ENCODE peak calls at places on chromosomes 2 and 18, in eight cellular contexts. One of them, this sample, is unnamed.

GRCh38 chr2:28288620-28289019 is 104.0 kb upstream of the FOSL2 start:
- DNase-seq in adrenal gland: no peak
- DNase-seq in AG04450: no peak
- DNase-seq in psoas muscle: no peak
- DNase-seq in astrocyte of the spinal cord: no peak
- DNase-seq in mucosa of descending colon: no peak
- DNase-seq in left ventricle myocardium inferior: no peak
- DNase-seq in Caco-2: no peak
- DNase-seq in this sample: no peak

GRCh38 chr2:232008907-232009638 is 47.6 kb downstream of the DIS3L2 start:
- DNase-seq in adrenal gland: no peak
- DNase-seq in astrocyte of the spinal cord: peak; percentile 15
- DNase-seq in Caco-2: no peak
- DNase-seq in left ventricle myocardium inferior: no peak
- DNase-seq in psoas muscle: no peak
- DNase-seq in mucosa of descending colon: no peak
- DNase-seq in AG04450: no peak
- DNase-seq in this sample: no peak

GRCh38 chr2:236872971-236873370 is 212.7 kb upstream of the COPS8 start:
- DNase-seq in psoas muscle: no peak
- DNase-seq in left ventricle myocardium inferior: no peak
- DNase-seq in mucosa of descending colon: no peak
- DNase-seq in AG04450: no peak
- DNase-seq in Caco-2: no peak
- DNase-seq in adrenal gland: no peak
- DNase-seq in astrocyte of the spinal cord: no peak
- DNase-seq in this sample: no peak

GRCh38 chr2:240817496-240818292 is 2.3 kb downstream of the KIF1A start:
- DNase-seq in AG04450: no peak
- DNase-seq in adrenal gland: peak; percentile 44
- DNase-seq in psoas muscle: no peak
- DNase-seq in left ventricle myocardium inferior: peak; percentile 7
- DNase-seq in Caco-2: peak; percentile 19
- DNase-seq in mucosa of descending colon: no peak
- DNase-seq in astrocyte of the spinal cord: no peak
- DNase-seq in this sample: no peak

GRCh38 chr2:183037660-183038340 is 457 bp downstream of the NCKAP1 start:
- DNase-seq in left ventricle myocardium inferior: peak; percentile 51
- DNase-seq in mucosa of descending colon: no peak
- DNase-seq in psoas muscle: no peak
- DNase-seq in astrocyte of the spinal cord: no peak
- DNase-seq in Caco-2: peak; percentile 42
- DNase-seq in AG04450: no peak
- DNase-seq in adrenal gland: peak; percentile 53
- DNase-seq in this sample: no peak

GRCh38 chr2:39124770-39125075 is 3.9 kb upstream of the SOS1 start:
- DNase-seq in astrocyte of the spinal cord: no peak
- DNase-seq in psoas muscle: no peak
- DNase-seq in left ventricle myocardium inferior: no peak
- DNase-seq in Caco-2: no peak
- DNase-seq in AG04450: no peak
- DNase-seq in adrenal gland: no peak
- DNase-seq in mucosa of descending colon: no peak
- DNase-seq in this sample: no peak

GRCh38 chr2:205775091-205775876 is 93.0 kb downstream of the NRP2 start:
- DNase-seq in astrocyte of the spinal cord: peak; percentile 57
- DNase-seq in adrenal gland: peak; percentile 59
- DNase-seq in Caco-2: no peak
- DNase-seq in psoas muscle: no peak
- DNase-seq in AG04450: no peak
- DNase-seq in left ventricle myocardium inferior: no peak
- DNase-seq in mucosa of descending colon: no peak
- DNase-seq in this sample: no peak

GRCh38 chr2:190858817-190859216 is 21.8 kb upstream of the GLS start:
- DNase-seq in psoas muscle: no peak
- DNase-seq in adrenal gland: no peak
- DNase-seq in left ventricle myocardium inferior: no peak
- DNase-seq in astrocyte of the spinal cord: peak; percentile 85
- DNase-seq in Caco-2: no peak
- DNase-seq in AG04450: no peak
- DNase-seq in mucosa of descending colon: no peak
- DNase-seq in this sample: no peak

GRCh38 chr18:26091047-26091630 is 726 bp upstream of the SS18 start:
- DNase-seq in mucosa of descending colon: no peak
- DNase-seq in astrocyte of the spinal cord: no peak
- DNase-seq in Caco-2: peak; percentile 61
- DNase-seq in adrenal gland: peak; percentile 87
- DNase-seq in AG04450: no peak
- DNase-seq in left ventricle myocardium inferior: peak; percentile 64
- DNase-seq in psoas muscle: peak; percentile 83
- DNase-seq in this sample: peak; percentile 13

GRCh38 chr2:164841719-164842623 is at the start of gene COBLL1:
- DNase-seq in astrocyte of the spinal cord: peak; percentile 72
- DNase-seq in Caco-2: peak; percentile 94
- DNase-seq in mucosa of descending colon: peak; percentile 91
- DNase-seq in left ventricle myocardium inferior: peak; percentile 78
- DNase-seq in AG04450: no peak
- DNase-seq in adrenal gland: peak; percentile 89
- DNase-seq in psoas muscle: peak; percentile 72
- DNase-seq in this sample: no peak

GRCh38 chr2:151553-152328 is 105.4 kb upstream of the FAM110C start:
- DNase-seq in Caco-2: no peak
- DNase-seq in mucosa of descending colon: no peak
- DNase-seq in adrenal gland: no peak
- DNase-seq in psoas muscle: no peak
- DNase-seq in astrocyte of the spinal cord: no peak
- DNase-seq in AG04450: no peak
- DNase-seq in left ventricle myocardium inferior: no peak
- DNase-seq in this sample: no peak

GRCh38 chr18:4755848-4756247 is 300.7 kb upstream of the DLGAP1 start:
- DNase-seq in psoas muscle: no peak
- DNase-seq in Caco-2: no peak
- DNase-seq in astrocyte of the spinal cord: no peak
- DNase-seq in mucosa of descending colon: no peak
- DNase-seq in adrenal gland: no peak
- DNase-seq in left ventricle myocardium inferior: no peak
- DNase-seq in AG04450: no peak
- DNase-seq in this sample: no peak

GRCh38 chr2:102033028-102033749 is 41.4 kb downstream of the IL1R2 start:
- DNase-seq in mucosa of descending colon: peak; percentile 39
- DNase-seq in left ventricle myocardium inferior: peak; percentile 38
- DNase-seq in Caco-2: no peak
- DNase-seq in astrocyte of the spinal cord: peak; percentile 96
- DNase-seq in adrenal gland: peak; percentile 67
- DNase-seq in AG04450: peak; percentile 69
- DNase-seq in psoas muscle: peak; percentile 40
- DNase-seq in this sample: no peak

GRCh38 chr2:233764264-233764663 is 4.2 kb downstream of the UGT1A1 start:
- DNase-seq in mucosa of descending colon: no peak
- DNase-seq in left ventricle myocardium inferior: no peak
- DNase-seq in astrocyte of the spinal cord: peak; percentile 35
- DNase-seq in AG04450: peak; percentile 42
- DNase-seq in Caco-2: no peak
- DNase-seq in adrenal gland: no peak
- DNase-seq in psoas muscle: no peak
- DNase-seq in this sample: peak; percentile 48

GRCh38 chr2:130949954-130950353 is 113.2 kb downstream of the ARHGEF4 start:
- DNase-seq in astrocyte of the spinal cord: no peak
- DNase-seq in adrenal gland: no peak
- DNase-seq in AG04450: no peak
- DNase-seq in mucosa of descending colon: no peak
- DNase-seq in psoas muscle: no peak
- DNase-seq in Caco-2: no peak
- DNase-seq in left ventricle myocardium inferior: no peak
- DNase-seq in this sample: no peak

GRCh38 chr2:50448556-50448955 is 583.4 kb downstream of the NRXN1 start:
- DNase-seq in mucosa of descending colon: no peak
- DNase-seq in left ventricle myocardium inferior: no peak
- DNase-seq in Caco-2: no peak
- DNase-seq in AG04450: no peak
- DNase-seq in psoas muscle: no peak
- DNase-seq in adrenal gland: no peak
- DNase-seq in astrocyte of the spinal cord: no peak
- DNase-seq in this sample: no peak

GRCh38 chr2:215598376-215598975 is 162.6 kb upstream of the FN1 start:
- DNase-seq in AG04450: peak; percentile 82
- DNase-seq in adrenal gland: no peak
- DNase-seq in left ventricle myocardium inferior: no peak
- DNase-seq in astrocyte of the spinal cord: peak; percentile 82
- DNase-seq in psoas muscle: no peak
- DNase-seq in Caco-2: no peak
- DNase-seq in mucosa of descending colon: no peak
- DNase-seq in this sample: peak; percentile 87

GRCh38 chr2:127859712-127860085 is 1.7 kb upstream of the POLR2D start:
- DNase-seq in mucosa of descending colon: peak; percentile 83
- DNase-seq in left ventricle myocardium inferior: peak; percentile 20
- DNase-seq in psoas muscle: no peak
- DNase-seq in adrenal gland: peak; percentile 69
- DNase-seq in astrocyte of the spinal cord: no peak
- DNase-seq in Caco-2: peak; percentile 96
- DNase-seq in AG04450: no peak
- DNase-seq in this sample: no peak

GRCh38 chr2:25234756-25235155 is 66.4 kb upstream of the POMC start:
- DNase-seq in AG04450: no peak
- DNase-seq in Caco-2: no peak
- DNase-seq in psoas muscle: no peak
- DNase-seq in mucosa of descending colon: no peak
- DNase-seq in adrenal gland: no peak
- DNase-seq in astrocyte of the spinal cord: no peak
- DNase-seq in left ventricle myocardium inferior: no peak
- DNase-seq in this sample: no peak

GRCh38 chr18:46771141-46771540 is 14.3 kb upstream of the ST8SIA5 start:
- DNase-seq in Caco-2: no peak
- DNase-seq in left ventricle myocardium inferior: no peak
- DNase-seq in mucosa of descending colon: no peak
- DNase-seq in AG04450: no peak
- DNase-seq in adrenal gland: no peak
- DNase-seq in psoas muscle: no peak
- DNase-seq in astrocyte of the spinal cord: peak; percentile 16
- DNase-seq in this sample: no peak

GRCh38 chr18:7122376-7122775 is 4.8 kb upstream of the LAMA1 start:
- DNase-seq in mucosa of descending colon: no peak
- DNase-seq in psoas muscle: no peak
- DNase-seq in adrenal gland: no peak
- DNase-seq in astrocyte of the spinal cord: no peak
- DNase-seq in left ventricle myocardium inferior: no peak
- DNase-seq in AG04450: no peak
- DNase-seq in Caco-2: no peak
- DNase-seq in this sample: no peak
- TF ChIP-seq CTCF in mucosa of descending colon: no peak
- TF ChIP-seq CTCF in psoas muscle: no peak
- TF ChIP-seq CTCF in adrenal gland: no peak
- TF ChIP-seq CTCF in astrocyte of the spinal cord: no peak
- TF ChIP-seq CTCF in left ventricle myocardium inferior: no peak
- TF ChIP-seq CTCF in AG04450: no peak
- TF ChIP-seq CTCF in Caco-2: no peak
- TF ChIP-seq CTCF in this sample: no peak

DNA sequence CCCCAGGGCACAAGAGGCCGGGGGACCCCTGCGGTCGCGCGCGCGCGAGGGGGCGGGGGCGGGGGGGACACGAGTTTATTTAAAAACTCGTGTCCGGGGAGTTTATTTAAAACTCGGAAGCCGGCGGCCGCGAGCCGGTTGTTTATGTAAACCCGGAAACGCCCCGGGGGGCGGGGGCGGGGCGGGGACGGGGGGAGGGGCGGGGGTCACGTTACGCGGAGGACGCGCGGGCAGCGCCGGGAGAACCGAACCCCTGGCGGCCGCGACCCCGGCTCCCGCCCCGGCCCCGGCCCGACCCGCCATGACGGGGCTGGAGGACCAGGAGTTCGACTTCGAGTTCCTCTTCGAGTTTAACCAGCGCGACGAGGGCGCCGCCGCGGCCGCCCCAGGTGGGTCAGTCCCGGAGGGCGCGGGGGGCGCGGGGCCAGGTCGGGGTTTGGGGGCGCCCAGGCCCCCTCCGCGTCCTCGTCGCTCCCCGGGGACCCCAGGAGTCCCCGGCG is 4.4 kb downstream of the NFATC1 start:
- DNase-seq in mucosa of descending colon: peak; percentile 81
- DNase-seq in Caco-2: no peak
- DNase-seq in AG04450: no peak
- DNase-seq in adrenal gland: no peak
- DNase-seq in astrocyte of the spinal cord: no peak
- DNase-seq in psoas muscle: peak; percentile 79
- DNase-seq in left ventricle myocardium inferior: peak; percentile 78
- DNase-seq in this sample: no peak
- H3K4me3 ChIP-seq in mucosa of descending colon: peak overlapping the region; percentile 36
- H3K4me3 ChIP-seq in Caco-2: peak overlapping the region; percentile 30
- H3K4me3 ChIP-seq in AG04450: peak overlapping the region; percentile 48
- H3K4me3 ChIP-seq in adrenal gland: peak overlapping the region; percentile 99
- H3K4me3 ChIP-seq in astrocyte of the spinal cord: peak overlapping the region; percentile 33
- H3K4me3 ChIP-seq in psoas muscle: peak overlapping the region; percentile 81
- H3K4me3 ChIP-seq in left ventricle myocardium inferior: peak overlapping the region; percentile 92
- H3K4me3 ChIP-seq in this sample: peak overlapping the region; percentile 45

GRCh38 chr2:138922973-138923563 is 142.9 kb upstream of the NXPH2 start:
- DNase-seq in adrenal gland: no peak
- DNase-seq in mucosa of descending colon: no peak
- DNase-seq in astrocyte of the spinal cord: peak; percentile 54
- DNase-seq in psoas muscle: no peak
- DNase-seq in AG04450: no peak
- DNase-seq in left ventricle myocardium inferior: no peak
- DNase-seq in Caco-2: no peak
- DNase-seq in this sample: no peak
- TF ChIP-seq CTCF in adrenal gland: peak; percentile 15
- TF ChIP-seq CTCF in mucosa of descending colon: no peak
- TF ChIP-seq CTCF in astrocyte of the spinal cord: peak; percentile 48
- TF ChIP-seq CTCF in psoas muscle: peak; percentile 19
- TF ChIP-seq CTCF in AG04450: no peak
- TF ChIP-seq CTCF in left ventricle myocardium inferior: peak; percentile 25
- TF ChIP-seq CTCF in Caco-2: no peak
- TF ChIP-seq CTCF in this sample: no peak

GRCh38 chr2:157258520-157259326 is 1.2 kb downstream of the GALNT5 start:
- DNase-seq in mucosa of descending colon: peak; percentile 57
- DNase-seq in adrenal gland: no peak
- DNase-seq in astrocyte of the spinal cord: no peak
- DNase-seq in left ventricle myocardium inferior: no peak
- DNase-seq in Caco-2: no peak
- DNase-seq in psoas muscle: no peak
- DNase-seq in AG04450: no peak
- DNase-seq in this sample: no peak

GRCh38 chr2:157261199-157261782 is 3.8 kb downstream of the GALNT5 start:
- DNase-seq in mucosa of descending colon: peak; percentile 53
- DNase-seq in left ventricle myocardium inferior: no peak
- DNase-seq in adrenal gland: no peak
- DNase-seq in astrocyte of the spinal cord: peak; percentile 54
- DNase-seq in AG04450: no peak
- DNase-seq in psoas muscle: no peak
- DNase-seq in Caco-2: peak; percentile 87
- DNase-seq in this sample: no peak

GRCh38 chr2:157262248-157262647 is 4.7 kb downstream of the GALNT5 start:
- DNase-seq in psoas muscle: no peak
- DNase-seq in Caco-2: no peak
- DNase-seq in AG04450: no peak
- DNase-seq in adrenal gland: no peak
- DNase-seq in left ventricle myocardium inferior: no peak
- DNase-seq in mucosa of descending colon: no peak
- DNase-seq in astrocyte of the spinal cord: no peak
- DNase-seq in this sample: no peak

GRCh38 chr2:157257312-157258252 is at the start of gene GALNT5:
- DNase-seq in psoas muscle: no peak
- DNase-seq in AG04450: no peak
- DNase-seq in left ventricle myocardium inferior: no peak
- DNase-seq in astrocyte of the spinal cord: peak; percentile 72
- DNase-seq in Caco-2: no peak
- DNase-seq in mucosa of descending colon: peak; percentile 56
- DNase-seq in adrenal gland: no peak
- DNase-seq in this sample: no peak

GRCh38 chr2:157260403-157261198 is 3.1 kb downstream of the GALNT5 start:
- DNase-seq in left ventricle myocardium inferior: no peak
- DNase-seq in adrenal gland: no peak
- DNase-seq in psoas muscle: no peak
- DNase-seq in AG04450: no peak
- DNase-seq in Caco-2: no peak
- DNase-seq in mucosa of descending colon: no peak
- DNase-seq in astrocyte of the spinal cord: no peak
- DNase-seq in this sample: no peak
- H3K4me3 ChIP-seq in left ventricle myocardium inferior: no peak overlapping the region
- H3K4me3 ChIP-seq in adrenal gland: no peak overlapping the region
- H3K4me3 ChIP-seq in psoas muscle: no peak overlapping the region
- H3K4me3 ChIP-seq in AG04450: peak overlapping the region; percentile 50
- H3K4me3 ChIP-seq in Caco-2: peak overlapping the region; percentile 19
- H3K4me3 ChIP-seq in mucosa of descending colon: no peak overlapping the region
- H3K4me3 ChIP-seq in astrocyte of the spinal cord: no peak overlapping the region
- H3K4me3 ChIP-seq in this sample: peak overlapping the region; percentile 17

This sample was measured in AG09309.